ENCODE peak calls at places on chromosomes 7 and 10, in five cellular contexts. Y is cardiac muscle cell, N is adrenal gland, U is lung, A is psoas muscle. D is an unnamed sample.

GRCh38 chr10:22643116-22643515 is 71.3 kb downstream of the PIP4K2A start:
- DNase-seq in Y (no peak), N (no peak), U (no peak), A (no peak), D (no peak)

GRCh38 chr10:63267414-63268138 is 134.4 kb downstream of the NRBF2 start:
- DNase-seq in Y (peak), N (no peak), U (no peak), A (no peak), D (no peak)

GRCh38 chr7:2843711-2844152 is 376 bp downstream of the GNA12 start:
- DNase-seq in Y (peak), N (peak), U (no peak), A (peak), D (no peak)

GRCh38 chr10:17123062-17123661 is 6.4 kb downstream of the CUBN start:
- DNase-seq in Y (peak), N (no peak), U (no peak), A (no peak), D (no peak)

GRCh38 chr7:12458520-12459131 is 55.0 kb upstream of the VWDE start:
- DNase-seq in Y (peak), N (no peak), U (no peak), A (no peak), D (no peak)

GRCh38 chr10:57494481-57494880 is 773.2 kb downstream of the IPMK start:
- DNase-seq in Y (no peak), N (no peak), U (no peak), A (no peak), D (no peak)

GRCh38 chr10:112954974-112955735 is 5.1 kb downstream of the TCF7L2 start:
- DNase-seq in Y (no peak), N (no peak), U (no peak), A (no peak), D (no peak)

GRCh38 chr10:33134011-33134751 is 176.2 kb upstream of the ITGB1 start:
- DNase-seq in Y (peak), N (peak), U (peak), A (peak), D (no peak)

GRCh38 chr10:86135191-86135590 is 231.4 kb downstream of the GRID1 start:
- DNase-seq in Y (no peak), N (no peak), U (no peak), A (no peak), D (no peak)

GRCh38 chr7:82345886-82346285 is 97.7 kb downstream of the CACNA2D1 start:
- DNase-seq in Y (no peak), N (no peak), U (no peak), A (no peak), D (no peak)

GRCh38 chr7:875051-875450 is 1.3 kb upstream of the GET4 start:
- DNase-seq in Y (no peak), N (no peak), U (no peak), A (no peak), D (no peak)

GRCh38 chr7:33968591-33968990 is 63.3 kb downstream of the BMPER start:
- DNase-seq in Y (no peak), N (no peak), U (no peak), A (no peak), D (no peak)

GRCh38 chr10:96670786-96671185 is 49.5 kb downstream of the PIK3AP1 start:
- DNase-seq in Y (no peak), N (no peak), U (no peak), A (no peak), D (no peak)

GRCh38 chr10:23157691-23158369 is 34.3 kb upstream of the PTF1A start:
- DNase-seq in Y (peak), N (peak), U (no peak), A (no peak), D (no peak)

GRCh38 chr10:109183366-109183765 is 739.9 kb downstream of the XPNPEP1 start:
- DNase-seq in Y (no peak), N (no peak), U (no peak), A (no peak), D (no peak)

GRCh38 chr10:11016959-11017574 is 605 bp upstream of the CELF2 start:
- DNase-seq in Y (no peak), N (no peak), U (no peak), A (no peak), D (no peak)

GRCh38 chr7:45036801-45037200 is 36.8 kb downstream of the CCM2 start:
- DNase-seq in Y (no peak), N (no peak), U (no peak), A (no peak), D (no peak)

GRCh38 chr7:33854951-33855350 is 50.4 kb upstream of the BMPER start:
- DNase-seq in Y (peak), N (no peak), U (no peak), A (no peak), D (no peak)

GRCh38 chr7:2488681-2489080 is 12.5 kb upstream of the GRIFIN start:
- DNase-seq in Y (no peak), N (no peak), U (no peak), A (no peak), D (no peak)

GRCh38 chr7:5421626-5422323 is 1.9 kb downstream of the TNRC18 start:
- DNase-seq in Y (peak), N (peak), U (peak), A (peak), D (peak)

GRCh38 chr7:46534593-46535271 is 613.7 kb upstream of the IGFBP3 start:
- DNase-seq in Y (peak), N (peak), U (no peak), A (no peak), D (no peak)

GRCh38 chr10:14358886-14359573 is 28.3 kb upstream of the FRMD4A start:
- DNase-seq in Y (no peak), N (no peak), U (no peak), A (no peak), D (no peak)

GRCh38 chr7:51789494-51789893 is 472.9 kb upstream of the COBL start:
- DNase-seq in Y (no peak), N (no peak), U (no peak), A (no peak), D (no peak)

GRCh38 chr7:51224811-51225581 is 91.6 kb downstream of the COBL start:
- DNase-seq in Y (no peak), N (no peak), U (peak), A (no peak), D (peak)

GRCh38 chr7:100585511-100586265 is at the start of gene LRCH4:
- DNase-seq in Y (no peak), N (peak), U (peak), A (peak), D (no peak)

GRCh38 chr10:62893036-62893435 is 76.9 kb upstream of the EGR2 start:
- DNase-seq in Y (no peak), N (no peak), U (no peak), A (no peak), D (no peak)

GRCh38 chr7:5525271-5526189 is 101.9 kb upstream of the TNRC18 start:
- DNase-seq in Y (peak), N (peak), U (no peak), A (no peak), D (no peak)

GRCh38 chr10:122466866-122467470 is 5.6 kb downstream of the HTRA1 start:
- DNase-seq in Y (no peak), N (no peak), U (no peak), A (no peak), D (no peak)

GRCh38 chr7:138001529-138002095 is at the start of gene CREB3L2:
- DNase-seq in Y (peak), N (peak), U (peak), A (peak), D (peak)

GRCh38 chr7:2738110-2738509 is 50.1 kb downstream of the AMZ1 start:
- DNase-seq in Y (peak), N (peak), U (no peak), A (peak), D (peak)

GRCh38 chr7:34417781-34418180 is 240.2 kb upstream of the NPSR1 start:
- DNase-seq in Y (no peak), N (no peak), U (no peak), A (no peak), D (no peak)

GRCh38 chr7:38554586-38554985 is 76.6 kb downstream of the AMPH start:
- DNase-seq in Y (no peak), N (no peak), U (no peak), A (no peak), D (no peak)

DNA sequence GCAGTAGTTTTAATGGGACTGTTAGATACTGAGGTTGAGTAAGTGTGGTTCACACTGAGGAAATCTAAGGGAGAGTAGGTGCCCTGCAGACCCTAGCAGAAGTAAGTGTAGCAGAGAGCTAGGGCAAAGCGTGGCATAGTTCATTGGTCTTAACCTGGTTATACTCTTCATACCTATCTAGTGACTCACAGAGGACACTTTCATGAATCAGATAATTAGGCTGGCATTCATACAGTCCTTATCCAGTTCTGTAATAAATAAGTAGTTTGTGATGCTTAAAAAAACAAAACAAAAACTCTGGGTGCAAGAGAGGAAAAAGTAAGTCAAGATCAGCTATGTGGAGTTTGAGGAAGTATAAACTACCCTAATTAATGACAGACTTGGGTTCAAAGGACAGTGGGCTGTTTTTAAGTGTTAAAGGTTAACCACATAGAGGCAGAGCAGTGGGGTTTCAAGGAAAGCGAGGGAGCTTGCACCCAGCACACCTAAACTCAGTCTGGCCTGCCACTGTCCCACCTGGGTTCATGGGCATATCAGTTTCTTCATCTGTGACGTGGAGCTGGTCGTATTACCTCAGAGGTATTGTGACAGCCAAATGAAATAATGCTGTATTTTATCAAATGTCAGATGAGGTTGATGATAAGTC is 27.1 kb downstream of the LMTK2 start:
- DNase-seq in Y (peak), N (no peak), U (no peak), A (no peak), D (no peak)
- H3K4me3 ChIP-seq in Y (no peak), N (no peak), U (no peak), A (no peak), D (no peak)

GRCh38 chr10:114002422-114002821 is 41.2 kb upstream of the ADRB1 start:
- DNase-seq in Y (no peak), N (no peak), U (no peak), A (no peak), D (no peak)
- TF ChIP-seq CTCF in Y (no peak), N (no peak), U (no peak), A (no peak), D (no peak)

DNA sequence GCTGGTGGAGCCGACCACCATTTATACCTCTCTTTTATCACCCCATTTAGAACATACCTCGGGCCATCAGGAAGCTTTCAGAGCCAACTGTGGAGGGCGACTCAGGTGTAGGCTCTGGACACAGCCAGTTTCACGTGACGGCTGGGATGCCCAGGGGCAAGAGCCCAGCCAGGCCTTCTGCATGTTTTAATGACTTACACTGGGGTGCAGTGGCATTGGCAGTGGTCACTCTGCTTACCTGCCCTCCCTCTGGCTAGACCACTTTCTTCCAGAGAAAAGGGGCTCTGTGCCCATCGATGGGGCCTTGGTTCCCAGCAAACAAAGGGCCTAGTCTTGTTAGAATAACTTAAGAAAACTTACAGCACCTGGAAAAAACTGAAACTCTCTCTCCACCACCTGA is 50.0 kb downstream of the PNLIPRP2 start:
- DNase-seq in Y (no peak), N (no peak), U (no peak), A (no peak), D (no peak)
- H3K27ac ChIP-seq in Y (no peak), N (no peak), U (no peak), A (no peak), D (no peak)

GRCh38 chr7:147681530-147681929 is 909.0 kb upstream of the C7orf33 start:
- DNase-seq in Y (no peak), N (no peak), U (no peak), A (no peak), D (no peak)

GRCh38 chr7:147674705-147675104 is 915.9 kb upstream of the C7orf33 start:
- DNase-seq in Y (no peak), N (no peak), U (no peak), A (no peak), D (no peak)

GRCh38 chr7:147678943-147679342 is 911.6 kb upstream of the C7orf33 start:
- DNase-seq in Y (no peak), N (no peak), U (no peak), A (no peak), D (no peak)
- H3K4me3 ChIP-seq in Y (no peak), N (no peak), U (no peak), A (no peak), D (no peak)

DNA sequence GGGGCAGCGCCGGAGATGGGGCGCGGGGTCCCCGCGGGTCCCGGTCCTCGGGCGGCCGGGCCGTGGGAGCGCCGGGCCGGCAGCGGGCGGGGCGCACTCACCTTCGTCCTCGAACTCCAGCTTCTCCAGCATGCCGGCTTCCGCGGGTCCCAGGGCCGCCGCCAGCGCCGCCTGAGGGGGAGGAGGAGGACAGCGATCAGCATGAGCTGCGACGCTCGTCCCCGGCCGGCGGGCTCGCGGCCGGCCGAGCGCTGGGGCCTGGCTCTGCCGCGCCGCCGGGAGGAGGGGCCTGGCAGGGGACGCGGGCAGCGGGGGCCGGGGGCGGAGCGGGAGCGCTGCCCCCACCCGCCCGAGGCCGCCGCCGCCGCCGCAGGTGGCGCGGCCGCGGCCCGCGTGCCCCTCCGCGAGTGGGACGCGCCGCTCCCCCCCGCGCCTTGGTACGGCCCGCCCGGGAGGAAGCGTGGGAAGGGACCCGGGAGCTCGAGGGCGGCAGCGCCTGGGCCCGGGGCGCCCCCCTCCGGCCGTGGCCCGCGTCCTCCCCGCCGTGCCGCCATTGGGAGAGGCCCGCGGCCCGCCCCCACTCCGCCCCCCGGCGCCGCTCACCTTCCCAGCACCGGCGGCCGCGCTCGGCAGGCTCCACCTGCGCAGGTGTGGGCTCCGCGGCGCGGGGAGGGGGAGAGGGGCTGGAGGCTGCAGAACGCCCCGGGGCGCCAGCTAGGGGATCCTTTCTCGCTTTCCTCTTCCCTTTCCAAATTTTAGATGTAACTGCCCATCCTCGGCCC is 112.5 kb upstream of the RHEB start:
- DNase-seq in Y (peak), N (peak), U (peak), A (peak), D (peak)
- TF ChIP-seq CTCF in Y (peak), N (peak), U (peak), A (no peak), D (no peak)

DNA sequence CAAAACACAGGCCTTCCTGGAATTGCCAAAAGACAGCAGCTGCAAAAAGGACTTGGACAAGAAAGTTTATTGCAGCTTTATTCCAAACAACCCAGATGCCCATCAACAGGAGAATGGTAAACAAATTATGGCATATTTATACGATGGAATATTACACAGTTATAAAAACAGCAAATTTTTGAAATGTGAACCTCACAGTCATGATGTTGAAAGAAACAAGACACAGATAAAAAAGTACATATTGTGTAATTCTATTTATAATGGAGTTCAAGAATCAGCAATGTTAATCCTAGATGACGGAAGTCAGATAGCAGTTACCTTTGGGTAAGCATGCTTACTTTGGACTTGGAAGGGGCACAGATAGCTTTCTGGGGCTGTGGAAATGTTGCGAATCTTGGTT is 44.4 kb downstream of the SYPL1 start:
- DNase-seq in Y (no peak), N (no peak), U (no peak), A (no peak), D (no peak)
- H3K27ac ChIP-seq in Y (no peak), N (no peak), U (no peak), A (no peak), D (no peak)

DNA sequence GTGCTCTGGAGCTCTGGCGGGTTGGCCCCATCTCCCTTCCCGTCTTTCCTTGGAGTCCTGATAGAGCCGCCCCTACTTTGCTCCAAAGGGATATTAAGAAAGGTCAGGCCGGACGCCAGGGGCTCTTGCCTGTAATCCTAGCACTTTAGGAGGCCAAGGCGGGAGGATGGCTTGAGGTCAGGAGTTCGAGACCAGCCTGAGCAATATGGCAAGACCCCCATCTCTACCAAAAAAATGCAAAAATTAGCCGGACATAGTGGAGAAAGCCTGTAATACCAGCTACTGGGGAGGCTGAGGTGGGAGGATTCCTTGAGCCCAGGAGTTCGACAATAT is 313 bp upstream of the MLXIPL start:
- DNase-seq in Y (no peak), N (no peak), U (no peak), A (no peak), D (no peak)
- H3K4me3 ChIP-seq in Y (no peak), N (peak), U (no peak), A (peak), D (peak)

DNA sequence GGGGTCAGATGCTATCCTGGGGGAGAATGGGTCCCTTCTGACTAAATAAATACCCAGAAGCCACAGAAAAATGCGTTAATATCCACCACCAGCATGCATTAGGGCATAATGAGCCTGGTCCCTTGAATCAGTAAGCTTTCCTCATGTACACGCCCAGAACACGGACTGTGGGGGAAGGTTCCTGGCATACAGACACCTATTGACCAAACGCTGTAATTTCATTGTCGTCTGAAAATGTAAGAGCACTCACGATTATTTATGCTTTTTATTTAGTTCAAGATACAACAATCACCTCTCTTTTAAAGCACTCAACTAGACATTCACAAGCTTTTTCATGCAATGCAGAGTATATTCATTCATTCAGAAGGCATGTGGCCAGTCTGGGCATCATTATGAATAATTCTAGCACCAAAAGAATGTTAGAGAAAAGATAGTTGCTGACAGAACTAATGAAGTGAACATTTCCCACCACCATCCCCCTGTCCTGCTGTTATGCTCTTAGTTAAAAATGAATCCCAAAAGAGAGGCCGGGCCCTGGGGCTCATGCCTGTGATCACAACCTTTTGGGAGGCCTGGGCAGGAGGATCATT is 101.0 kb downstream of the SVIL start:
- DNase-seq in Y (no peak), N (no peak), U (no peak), A (no peak), D (no peak)
- TF ChIP-seq CTCF in Y (no peak), N (no peak), U (no peak), A (no peak), D (no peak)

DNA sequence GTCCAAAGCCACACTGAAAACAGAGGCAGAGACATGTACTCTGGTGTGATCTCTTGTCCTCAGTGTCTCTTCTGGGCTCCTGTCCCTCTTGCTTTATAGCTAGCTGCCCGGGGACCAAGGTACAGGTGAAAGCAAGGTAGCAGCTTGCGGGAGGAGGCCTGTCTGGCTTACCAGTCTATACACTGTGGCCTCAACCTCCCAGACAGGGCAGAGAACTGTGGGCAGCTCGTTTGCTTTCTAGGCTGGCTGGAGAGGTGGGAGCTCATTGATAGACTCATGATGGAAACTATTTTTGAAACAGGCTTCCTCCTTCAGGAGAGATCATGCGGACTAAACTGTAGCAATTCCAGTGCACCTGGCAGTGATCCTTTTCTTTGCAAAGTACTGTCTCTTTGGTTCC is 4.6 kb downstream of the CYREN start:
- DNase-seq in Y (no peak), N (no peak), U (no peak), A (no peak), D (no peak)
- H3K27ac ChIP-seq in Y (no peak), N (no peak), U (no peak), A (peak), D (no peak)

D was measured in coronary artery.